ENCODE peak calls at places on chromosomes 7 and 10, in seven cellular contexts. One of them, this sample, is unnamed.

GRCh38 chr7:80934286-80934685 is 15.4 kb upstream of the SEMA3C start:
- DNase-seq in cardiac muscle cell: no peak
- DNase-seq in PC-9: peak; percentile 57
- DNase-seq in pancreas: no peak
- DNase-seq in tibial nerve: no peak
- DNase-seq in lung: no peak
- DNase-seq in upper lobe of right lung: no peak
- DNase-seq in this sample: no peak

GRCh38 chr10:5948999-5949759 is 28.2 kb downstream of the IL15RA start:
- DNase-seq in cardiac muscle cell: peak; percentile 57
- DNase-seq in PC-9: no peak
- DNase-seq in pancreas: no peak
- DNase-seq in tibial nerve: no peak
- DNase-seq in lung: peak; percentile 65
- DNase-seq in upper lobe of right lung: peak; percentile 82
- DNase-seq in this sample: no peak

GRCh38 chr7:36896956-36897594 is 172.8 kb upstream of the AOAH start:
- DNase-seq in cardiac muscle cell: no peak
- DNase-seq in PC-9: no peak
- DNase-seq in pancreas: no peak
- DNase-seq in tibial nerve: no peak
- DNase-seq in lung: no peak
- DNase-seq in upper lobe of right lung: no peak
- DNase-seq in this sample: no peak

GRCh38 chr10:19918800-19919199 is 102.6 kb downstream of the PLXDC2 start:
- DNase-seq in cardiac muscle cell: no peak
- DNase-seq in PC-9: no peak
- DNase-seq in pancreas: no peak
- DNase-seq in tibial nerve: no peak
- DNase-seq in lung: no peak
- DNase-seq in upper lobe of right lung: no peak
- DNase-seq in this sample: no peak

GRCh38 chr7:131626643-131627042 is 70.2 kb upstream of the PODXL start:
- DNase-seq in cardiac muscle cell: no peak
- DNase-seq in PC-9: no peak
- DNase-seq in pancreas: no peak
- DNase-seq in tibial nerve: no peak
- DNase-seq in lung: no peak
- DNase-seq in upper lobe of right lung: no peak
- DNase-seq in this sample: no peak

GRCh38 chr10:51405580-51406367 is 293.6 kb downstream of the CSTF2T start:
- DNase-seq in cardiac muscle cell: no peak
- DNase-seq in PC-9: no peak
- DNase-seq in pancreas: no peak
- DNase-seq in tibial nerve: peak; percentile 15
- DNase-seq in lung: no peak
- DNase-seq in upper lobe of right lung: no peak
- DNase-seq in this sample: no peak

GRCh38 chr10:5447611-5448071 is 35.3 kb downstream of the NET1 start:
- DNase-seq in cardiac muscle cell: no peak
- DNase-seq in PC-9: no peak
- DNase-seq in pancreas: no peak
- DNase-seq in tibial nerve: no peak
- DNase-seq in lung: no peak
- DNase-seq in upper lobe of right lung: no peak
- DNase-seq in this sample: peak; percentile 72

GRCh38 chr7:26500749-26501352 is 209.2 kb downstream of the SNX10 start:
- DNase-seq in cardiac muscle cell: peak; percentile 31
- DNase-seq in PC-9: peak; percentile 48
- DNase-seq in pancreas: no peak
- DNase-seq in tibial nerve: no peak
- DNase-seq in lung: no peak
- DNase-seq in upper lobe of right lung: no peak
- DNase-seq in this sample: no peak

GRCh38 chr7:39379416-39379815 is 186.8 kb upstream of the YAE1 start:
- DNase-seq in cardiac muscle cell: no peak
- DNase-seq in PC-9: no peak
- DNase-seq in pancreas: no peak
- DNase-seq in tibial nerve: no peak
- DNase-seq in lung: no peak
- DNase-seq in upper lobe of right lung: no peak
- DNase-seq in this sample: no peak

GRCh38 chr10:34651796-34652195 is 163.3 kb downstream of the PARD3 start:
- DNase-seq in cardiac muscle cell: peak; percentile 68
- DNase-seq in PC-9: no peak
- DNase-seq in pancreas: no peak
- DNase-seq in tibial nerve: no peak
- DNase-seq in lung: no peak
- DNase-seq in upper lobe of right lung: no peak
- DNase-seq in this sample: no peak

GRCh38 chr10:99540673-99541531 is 8.2 kb downstream of the NKX2-3 start:
- DNase-seq in cardiac muscle cell: peak; percentile 55
- DNase-seq in PC-9: no peak
- DNase-seq in pancreas: peak; percentile 83
- DNase-seq in tibial nerve: no peak
- DNase-seq in lung: no peak
- DNase-seq in upper lobe of right lung: peak; percentile 78
- DNase-seq in this sample: no peak

GRCh38 chr7:10888861-10889260 is 84.8 kb upstream of the PHF14 start:
- DNase-seq in cardiac muscle cell: no peak
- DNase-seq in PC-9: no peak
- DNase-seq in pancreas: no peak
- DNase-seq in tibial nerve: no peak
- DNase-seq in lung: no peak
- DNase-seq in upper lobe of right lung: no peak
- DNase-seq in this sample: no peak

GRCh38 chr7:50677279-50677996 is 105.3 kb downstream of the GRB10 start:
- DNase-seq in cardiac muscle cell: no peak
- DNase-seq in PC-9: no peak
- DNase-seq in pancreas: no peak
- DNase-seq in tibial nerve: no peak
- DNase-seq in lung: no peak
- DNase-seq in upper lobe of right lung: no peak
- DNase-seq in this sample: no peak

GRCh38 chr7:79785556-79785955 is 332.1 kb upstream of the MAGI2 start:
- DNase-seq in cardiac muscle cell: no peak
- DNase-seq in PC-9: no peak
- DNase-seq in pancreas: no peak
- DNase-seq in tibial nerve: no peak
- DNase-seq in lung: no peak
- DNase-seq in upper lobe of right lung: no peak
- DNase-seq in this sample: no peak

GRCh38 chr7:118803-119376 is 73.5 kb upstream of the FAM20C start:
- DNase-seq in cardiac muscle cell: no peak
- DNase-seq in PC-9: no peak
- DNase-seq in pancreas: no peak
- DNase-seq in tibial nerve: no peak
- DNase-seq in lung: no peak
- DNase-seq in upper lobe of right lung: no peak
- DNase-seq in this sample: no peak

GRCh38 chr10:97543025-97543546 is 29.5 kb upstream of the ANKRD2 start:
- DNase-seq in cardiac muscle cell: no peak
- DNase-seq in PC-9: peak; percentile 83
- DNase-seq in pancreas: no peak
- DNase-seq in tibial nerve: peak; percentile 76
- DNase-seq in lung: peak; percentile 74
- DNase-seq in upper lobe of right lung: peak; percentile 76
- DNase-seq in this sample: no peak

GRCh38 chr10:95814011-95814727 is 58.2 kb downstream of the ENTPD1 start:
- DNase-seq in cardiac muscle cell: no peak
- DNase-seq in PC-9: peak; percentile 68
- DNase-seq in pancreas: no peak
- DNase-seq in tibial nerve: peak; percentile 21
- DNase-seq in lung: no peak
- DNase-seq in upper lobe of right lung: no peak
- DNase-seq in this sample: no peak

GRCh38 chr7:88927-89921 is 103.1 kb upstream of the FAM20C start:
- DNase-seq in cardiac muscle cell: no peak
- DNase-seq in PC-9: peak; percentile 88
- DNase-seq in pancreas: peak; percentile 33
- DNase-seq in tibial nerve: peak; percentile 41
- DNase-seq in lung: peak; percentile 31
- DNase-seq in upper lobe of right lung: peak; percentile 71
- DNase-seq in this sample: no peak

GRCh38 chr10:52673468-52673867 is 99.1 kb downstream of the MBL2 start:
- DNase-seq in cardiac muscle cell: no peak
- DNase-seq in PC-9: no peak
- DNase-seq in pancreas: no peak
- DNase-seq in tibial nerve: no peak
- DNase-seq in lung: no peak
- DNase-seq in upper lobe of right lung: no peak
- DNase-seq in this sample: no peak

GRCh38 chr10:44186150-44186549 is 198.7 kb downstream of the CXCL12 start:
- DNase-seq in cardiac muscle cell: no peak
- DNase-seq in PC-9: no peak
- DNase-seq in pancreas: no peak
- DNase-seq in tibial nerve: peak; percentile 29
- DNase-seq in lung: peak; percentile 27
- DNase-seq in upper lobe of right lung: no peak
- DNase-seq in this sample: no peak

GRCh38 chr10:121976607-121977006 is 1.6 kb upstream of the NSMCE4A start:
- DNase-seq in cardiac muscle cell: no peak
- DNase-seq in PC-9: no peak
- DNase-seq in pancreas: no peak
- DNase-seq in tibial nerve: no peak
- DNase-seq in lung: no peak
- DNase-seq in upper lobe of right lung: no peak
- DNase-seq in this sample: no peak

GRCh38 chr10:31139497-31139896 is 107.8 kb upstream of the ZNF438 start:
- DNase-seq in cardiac muscle cell: no peak
- DNase-seq in PC-9: no peak
- DNase-seq in pancreas: no peak
- DNase-seq in tibial nerve: peak; percentile 3
- DNase-seq in lung: no peak
- DNase-seq in upper lobe of right lung: no peak
- DNase-seq in this sample: no peak

GRCh38 chr7:4837041-4837813 is 24.6 kb downstream of the PAPOLB start:
- DNase-seq in cardiac muscle cell: no peak
- DNase-seq in PC-9: no peak
- DNase-seq in pancreas: peak; percentile 71
- DNase-seq in tibial nerve: no peak
- DNase-seq in lung: no peak
- DNase-seq in upper lobe of right lung: peak; percentile 60
- DNase-seq in this sample: no peak

GRCh38 chr7:132991615-132992587 is 90.0 kb downstream of the CHCHD3 start:
- DNase-seq in cardiac muscle cell: peak; percentile 15
- DNase-seq in PC-9: no peak
- DNase-seq in pancreas: no peak
- DNase-seq in tibial nerve: no peak
- DNase-seq in lung: no peak
- DNase-seq in upper lobe of right lung: no peak
- DNase-seq in this sample: no peak

GRCh38 chr7:112150823-112151641 is 55.2 kb downstream of the DOCK4 start:
- DNase-seq in cardiac muscle cell: no peak
- DNase-seq in PC-9: no peak
- DNase-seq in pancreas: no peak
- DNase-seq in tibial nerve: no peak
- DNase-seq in lung: no peak
- DNase-seq in upper lobe of right lung: no peak
- DNase-seq in this sample: no peak

GRCh38 chr10:102113956-102114857 is 6.0 kb downstream of the LDB1 start:
- DNase-seq in cardiac muscle cell: peak; percentile 34
- DNase-seq in PC-9: no peak
- DNase-seq in pancreas: peak; percentile 69
- DNase-seq in tibial nerve: no peak
- DNase-seq in lung: no peak
- DNase-seq in upper lobe of right lung: peak; percentile 69
- DNase-seq in this sample: no peak

GRCh38 chr7:37908221-37908788 is 8.3 kb downstream of the SFRP4 start:
- DNase-seq in cardiac muscle cell: no peak
- DNase-seq in PC-9: no peak
- DNase-seq in pancreas: no peak
- DNase-seq in tibial nerve: no peak
- DNase-seq in lung: no peak
- DNase-seq in upper lobe of right lung: no peak
- DNase-seq in this sample: no peak
- H3K27ac ChIP-seq in cardiac muscle cell: no peak overlapping the region
- H3K27ac ChIP-seq in PC-9: no peak overlapping the region
- H3K27ac ChIP-seq in pancreas: no peak overlapping the region
- H3K27ac ChIP-seq in tibial nerve: no peak overlapping the region
- H3K27ac ChIP-seq in lung: no peak overlapping the region
- H3K27ac ChIP-seq in upper lobe of right lung: no peak overlapping the region
- H3K27ac ChIP-seq in this sample: no peak overlapping the region

GRCh38 chr7:7496326-7496725 is 39.3 kb downstream of the COL28A1 start:
- DNase-seq in cardiac muscle cell: no peak
- DNase-seq in PC-9: no peak
- DNase-seq in pancreas: no peak
- DNase-seq in tibial nerve: no peak
- DNase-seq in lung: no peak
- DNase-seq in upper lobe of right lung: no peak
- DNase-seq in this sample: no peak

GRCh38 chr7:7499892-7500291 is 35.8 kb downstream of the COL28A1 start:
- DNase-seq in cardiac muscle cell: no peak
- DNase-seq in PC-9: no peak
- DNase-seq in pancreas: no peak
- DNase-seq in tibial nerve: no peak
- DNase-seq in lung: no peak
- DNase-seq in upper lobe of right lung: no peak
- DNase-seq in this sample: no peak

GRCh38 chr7:7495171-7495570 is 40.5 kb downstream of the COL28A1 start:
- DNase-seq in cardiac muscle cell: no peak
- DNase-seq in PC-9: no peak
- DNase-seq in pancreas: no peak
- DNase-seq in tibial nerve: no peak
- DNase-seq in lung: no peak
- DNase-seq in upper lobe of right lung: no peak
- DNase-seq in this sample: no peak

GRCh38 chr7:7498881-7499280 is 36.8 kb downstream of the COL28A1 start:
- DNase-seq in cardiac muscle cell: peak; percentile 2
- DNase-seq in PC-9: no peak
- DNase-seq in pancreas: no peak
- DNase-seq in tibial nerve: no peak
- DNase-seq in lung: no peak
- DNase-seq in upper lobe of right lung: no peak
- DNase-seq in this sample: no peak
- H3K4me3 ChIP-seq in cardiac muscle cell: no peak overlapping the region
- H3K4me3 ChIP-seq in PC-9: no peak overlapping the region
- H3K4me3 ChIP-seq in pancreas: no peak overlapping the region
- H3K4me3 ChIP-seq in tibial nerve: no peak overlapping the region
- H3K4me3 ChIP-seq in lung: no peak overlapping the region
- H3K4me3 ChIP-seq in upper lobe of right lung: no peak overlapping the region
- H3K4me3 ChIP-seq in this sample: no peak overlapping the region

GRCh38 chr10:104347295-104348045 is 6.2 kb upstream of the CFAP58 start:
- DNase-seq in cardiac muscle cell: no peak
- DNase-seq in PC-9: no peak
- DNase-seq in pancreas: no peak
- DNase-seq in tibial nerve: no peak
- DNase-seq in lung: no peak
- DNase-seq in upper lobe of right lung: no peak
- DNase-seq in this sample: no peak
- H3K4me1 ChIP-seq in cardiac muscle cell: peaks cover 9% of the 10 kb centered on the region
- H3K4me1 ChIP-seq in PC-9: peaks cover 30% of the 10 kb centered on the region
- H3K4me1 ChIP-seq in pancreas: no peaks in the 10 kb centered on the region
- H3K4me1 ChIP-seq in tibial nerve: peaks cover 15% of the 10 kb centered on the region
- H3K4me1 ChIP-seq in lung: peaks cover 19% of the 10 kb centered on the region
- H3K4me1 ChIP-seq in upper lobe of right lung: peaks cover 24% of the 10 kb centered on the region
- H3K4me1 ChIP-seq in this sample: peaks cover 9% of the 10 kb centered on the region

DNA sequence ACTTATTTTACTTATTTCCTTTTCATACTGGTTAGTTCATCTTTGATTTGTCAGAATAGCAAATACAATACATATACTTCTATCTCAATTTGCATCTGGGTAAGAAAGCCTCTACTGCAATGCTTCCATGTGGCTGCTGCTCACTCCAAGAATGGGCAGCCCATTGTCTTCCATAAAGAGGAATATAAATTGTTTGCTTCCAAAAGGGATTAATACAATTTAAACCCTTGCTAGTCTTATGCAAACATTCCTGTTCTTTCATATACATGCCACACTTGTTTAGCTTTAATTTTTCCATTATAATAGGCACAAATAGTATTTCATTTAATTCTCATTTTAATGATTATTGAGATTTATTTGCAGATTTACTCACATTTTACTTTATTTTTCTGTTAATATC is 555.4 kb upstream of the POM121L12 start:
- DNase-seq in cardiac muscle cell: no peak
- DNase-seq in PC-9: no peak
- DNase-seq in pancreas: no peak
- DNase-seq in tibial nerve: no peak
- DNase-seq in lung: no peak
- DNase-seq in upper lobe of right lung: no peak
- DNase-seq in this sample: no peak
- H3K27ac ChIP-seq in cardiac muscle cell: no peak overlapping the region
- H3K27ac ChIP-seq in PC-9: no peak overlapping the region
- H3K27ac ChIP-seq in pancreas: no peak overlapping the region
- H3K27ac ChIP-seq in tibial nerve: no peak overlapping the region
- H3K27ac ChIP-seq in lung: no peak overlapping the region
- H3K27ac ChIP-seq in upper lobe of right lung: no peak overlapping the region
- H3K27ac ChIP-seq in this sample: no peak overlapping the region

This sample was measured in CD8-positive, alpha-beta memory T cell.